ENCODE peak calls at places on chromosome 10, in ten cellular contexts. G, Z, E, M, J, X, T, U, B and Q are unnamed samples.

GRCh38 chr10:99172130-99172738 is 63.4 kb downstream of the HPSE2 start:
- DNase-seq in G (peak; percentile 26), Z (no peak), E (peak; percentile 19), M (no peak), J (peak; percentile 3), X (no peak), T (no peak), U (peak; percentile 44), B (no peak), Q (no peak)

GRCh38 chr10:110859947-110860376 is 11.8 kb upstream of the PDCD4 start:
- DNase-seq in G (no peak), Z (no peak), E (no peak), M (no peak), J (peak; percentile 87), X (peak; percentile 67), T (peak; percentile 43), U (no peak), B (no peak), Q (peak; percentile 22)

GRCh38 chr10:29471483-29471859 is 163.3 kb downstream of the SVIL start:
- DNase-seq in G (peak; percentile 39), Z (no peak), E (no peak), M (no peak), J (no peak), X (no peak), T (no peak), U (no peak), B (no peak), Q (no peak)

GRCh38 chr10:123007558-123008378 is 827 bp downstream of the IKZF5 start:
- DNase-seq in G (no peak), Z (peak; percentile 59), E (peak; percentile 39), M (peak; percentile 65), J (peak; percentile 28), X (peak; percentile 66), T (peak; percentile 75), U (peak; percentile 7), B (peak; percentile 49), Q (peak; percentile 28)

GRCh38 chr10:116850058-116850611 is 836 bp downstream of the ENO4 start:
- DNase-seq in G (no peak), Z (no peak), E (no peak), M (no peak), J (no peak), X (no peak), T (no peak), U (no peak), B (no peak), Q (no peak)

GRCh38 chr10:21166557-21167287 is 269.6 kb upstream of the NEBL start:
- DNase-seq in G (no peak), Z (no peak), E (no peak), M (no peak), J (no peak), X (no peak), T (no peak), U (no peak), B (no peak), Q (no peak)

GRCh38 chr10:114301951-114302710 is 63.1 kb downstream of the VWA2 start:
- DNase-seq in G (no peak), Z (no peak), E (peak; percentile 27), M (no peak), J (no peak), X (peak; percentile 61), T (no peak), U (no peak), B (no peak), Q (no peak)

GRCh38 chr10:4243651-4244050 is 458.6 kb upstream of the KLF6 start:
- DNase-seq in G (no peak), Z (no peak), E (no peak), M (no peak), J (no peak), X (peak; percentile 67), T (no peak), U (no peak), B (no peak), Q (no peak)

GRCh38 chr10:29926649-29927048 is 132.7 kb downstream of the JCAD start:
- DNase-seq in G (no peak), Z (no peak), E (peak; percentile 41), M (no peak), J (no peak), X (no peak), T (no peak), U (no peak), B (no peak), Q (no peak)

GRCh38 chr10:102675151-102675886 is 31.0 kb downstream of the TRIM8 start:
- DNase-seq in G (no peak), Z (no peak), E (peak; percentile 60), M (no peak), J (no peak), X (peak; percentile 54), T (no peak), U (no peak), B (no peak), Q (no peak)

GRCh38 chr10:88042162-88043100 is 179.0 kb downstream of the PTEN start:
- DNase-seq in G (peak; percentile 14), Z (no peak), E (peak; percentile 8), M (no peak), J (peak; percentile 57), X (peak; percentile 65), T (no peak), U (no peak), B (no peak), Q (no peak)